ENCODE peak calls at places on chromosome 18, in six cellular contexts. T is cardiac muscle cell; W is colonic mucosa; C is naive thymus-derived CD4-positive, alpha-beta T cell; D is A549; P is GM23338. J is an unnamed sample.

GRCh38 chr18:40152859-40153258 is 1802.2 kb upstream of the PIK3C3 start:
- DNase-seq in T (peak; percentile 16), W (no peak), C (no peak), D (no peak), P (no peak), J (no peak)

GRCh38 chr18:22683196-22683676 is 249.9 kb upstream of the RBBP8 start:
- DNase-seq in T (peak; percentile 86), W (peak; percentile 98), C (no peak), D (peak; percentile 96), P (no peak), J (no peak)

GRCh38 chr18:31648966-31649429 is 35.4 kb downstream of the B4GALT6 start:
- DNase-seq in T (peak; percentile 36), W (no peak), C (no peak), D (peak; percentile 50), P (no peak), J (peak; percentile 71)

GRCh38 chr18:21489119-21489750 is 111.3 kb downstream of the ESCO1 start:
- DNase-seq in T (peak; percentile 77), W (peak; percentile 49), C (peak; percentile 6), D (peak; percentile 60), P (peak; percentile 90), J (peak; percentile 16)

GRCh38 chr18:79404567-79404910 is 8.8 kb downstream of the NFATC1 start:
- DNase-seq in T (no peak), W (no peak), C (peak; percentile 31), D (no peak), P (no peak), J (no peak)

GRCh38 chr18:73661457-73661856 is 486.2 kb downstream of the FBXO15 start:
- DNase-seq in T (no peak), W (no peak), C (no peak), D (no peak), P (no peak), J (no peak)

GRCh38 chr18:26307161-26307773 is 81.0 kb downstream of the TAF4B start:
- DNase-seq in T (peak; percentile 78), W (peak; percentile 22), C (peak; percentile 26), D (peak; percentile 68), P (peak; percentile 76), J (peak; percentile 34)

GRCh38 chr18:27298215-27298804 is 113.2 kb upstream of the CHST9 start:
- DNase-seq in T (no peak), W (no peak), C (no peak), D (peak; percentile 5), P (peak; percentile 68), J (no peak)

GRCh38 chr18:55106466-55106865 is 147.2 kb upstream of the CCDC68 start:
- DNase-seq in T (no peak), W (no peak), C (no peak), D (no peak), P (no peak), J (no peak)
- H3K4me3 ChIP-seq in T (no peak overlapping the region), W (no peak overlapping the region), C (no peak overlapping the region), D (no peak overlapping the region), P (no peak overlapping the region), J (no peak overlapping the region)

GRCh38 chr18:2971741-2972552 is 41.0 kb downstream of the LPIN2 start:
- DNase-seq in T (no peak), W (no peak), C (peak; percentile 66), D (no peak), P (no peak), J (peak; percentile 82)
- H3K4me3 ChIP-seq in T (no peak overlapping the region), W (no peak overlapping the region), C (peak overlapping the region; percentile 45), D (no peak overlapping the region), P (no peak overlapping the region), J (peak overlapping the region; percentile 39)

GRCh38 chr18:38648184-38648583 is 1082.6 kb upstream of the CELF4 start:
- DNase-seq in T (no peak), W (no peak), C (no peak), D (no peak), P (no peak), J (no peak)

GRCh38 chr18:38644875-38645641 is 1079.5 kb upstream of the CELF4 start:
- DNase-seq in T (no peak), W (no peak), C (no peak), D (no peak), P (no peak), J (no peak)
- H3K4me3 ChIP-seq in T (no peak overlapping the region), W (no peak overlapping the region), C (no peak overlapping the region), D (no peak overlapping the region), P (no peak overlapping the region), J (no peak overlapping the region)

DNA sequence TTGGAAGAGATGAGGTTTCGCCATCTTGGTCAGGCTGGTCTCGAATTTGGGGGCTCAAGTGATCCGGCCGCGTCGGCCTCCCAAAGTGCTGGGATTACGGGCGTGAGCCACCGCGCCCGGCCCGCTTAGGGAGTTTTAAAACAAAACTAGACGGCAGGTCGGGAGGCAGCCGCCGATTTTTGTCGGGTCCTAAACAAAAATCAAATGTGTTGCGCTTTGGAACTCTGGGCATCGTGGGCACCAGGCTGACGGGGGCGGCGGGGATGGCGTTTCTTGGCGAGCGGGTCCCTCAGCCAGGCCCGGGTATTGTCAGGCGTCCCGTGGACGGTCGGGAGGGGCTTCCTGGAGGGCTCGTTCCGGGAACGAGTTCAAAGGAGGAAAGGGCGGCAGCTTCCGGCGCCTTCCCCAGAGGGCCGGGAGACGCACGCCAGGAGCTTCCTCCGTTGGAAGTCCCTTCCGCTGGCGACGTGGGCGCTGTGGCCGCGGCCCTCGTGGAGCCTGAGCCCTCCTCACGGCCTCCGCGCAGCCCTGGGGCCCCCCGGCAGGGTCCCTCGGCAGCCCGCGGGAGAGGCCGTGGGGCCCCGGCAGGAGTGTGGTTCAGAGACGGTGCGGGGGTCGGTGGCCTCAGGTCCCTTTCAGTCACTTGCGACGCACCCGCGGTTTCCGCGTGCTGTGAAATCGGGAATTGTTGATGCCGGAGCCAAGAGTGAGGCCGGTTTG is 59.2 kb downstream of the EMILIN2 start:
- DNase-seq in T (peak; percentile 72), W (peak; percentile 81), C (peak; percentile 27), D (peak; percentile 57), P (peak; percentile 69), J (no peak)
- H3K4me3 ChIP-seq in T (peak overlapping the region; percentile 17), W (peak overlapping the region; percentile 76), C (peak overlapping the region; percentile 64), D (peak overlapping the region; percentile 83), P (peak overlapping the region; percentile 79), J (peak overlapping the region; percentile 79)

DNA sequence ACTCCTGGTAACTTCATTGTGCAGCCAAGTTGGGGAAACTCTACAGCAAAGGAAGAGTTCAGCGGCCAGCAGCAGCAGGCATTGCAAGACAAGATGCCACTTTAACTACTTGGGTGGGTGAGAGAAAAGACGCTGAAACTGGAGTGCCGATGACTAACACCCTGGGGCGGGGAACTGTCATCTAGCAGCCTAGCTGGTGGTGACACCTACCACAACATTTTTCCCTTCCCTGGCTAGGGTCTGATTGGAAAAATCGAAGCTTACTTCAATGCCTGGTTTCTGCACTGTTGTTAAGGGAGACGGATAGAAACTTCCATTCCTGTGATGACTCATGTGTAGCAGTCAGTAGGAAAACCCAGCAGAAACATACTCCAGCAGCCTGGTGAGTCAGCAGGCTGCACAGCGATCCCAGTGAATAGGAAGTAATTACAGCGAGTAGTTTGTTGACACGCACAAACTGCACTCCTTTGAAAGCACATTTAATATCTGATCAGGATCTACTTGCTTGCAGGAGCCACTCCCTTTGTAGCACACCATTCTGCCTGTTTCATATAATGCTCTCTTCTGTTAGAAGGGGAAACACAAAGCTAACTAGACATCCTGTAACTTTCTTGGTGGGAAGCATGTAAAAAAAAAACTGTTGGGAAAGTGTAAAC is 62.1 kb upstream of the MAPRE2 start:
- DNase-seq in T (peak; percentile 92), W (peak; percentile 77), C (peak; percentile 13), D (peak; percentile 87), P (peak; percentile 55), J (no peak)
- H3K4me3 ChIP-seq in T (peak overlapping the region; percentile 68), W (peak overlapping the region; percentile 70), C (peak overlapping the region; percentile 74), D (peak overlapping the region; percentile 57), P (peak overlapping the region; percentile 94), J (no peak overlapping the region)

GRCh38 chr18:24429188-24429587 is 2.7 kb downstream of the IMPACT start:
- DNase-seq in T (no peak), W (no peak), C (no peak), D (no peak), P (no peak), J (no peak)

GRCh38 chr18:24426398-24427294 is at the start of gene IMPACT:
- DNase-seq in T (peak; percentile 92), W (peak; percentile 79), C (peak; percentile 76), D (peak; percentile 82), P (peak; percentile 97), J (no peak)

GRCh38 chr18:24428709-24429108 is 2.2 kb downstream of the IMPACT start:
- DNase-seq in T (no peak), W (no peak), C (no peak), D (no peak), P (peak; percentile 26), J (no peak)

GRCh38 chr18:24427484-24427883 is 1.0 kb downstream of the IMPACT start:
- DNase-seq in T (peak; percentile 33), W (no peak), C (no peak), D (peak; percentile 8), P (peak; percentile 8), J (no peak)

GRCh38 chr18:24426073-24426397 is 435 bp upstream of the IMPACT start:
- DNase-seq in T (no peak), W (no peak), C (no peak), D (no peak), P (no peak), J (no peak)
- H3K4me3 ChIP-seq in T (peak overlapping the region; percentile 49), W (peak overlapping the region; percentile 96), C (peak overlapping the region; percentile 70), D (peak overlapping the region; percentile 71), P (peak overlapping the region; percentile 87), J (peak overlapping the region; percentile 72)

J was measured in GM12864.